ENCODE peak calls at places on chromosomes 11 and 22, in six cellular contexts. A, V, I, R, C and L are unnamed samples.

GRCh38 chr11:13644997-13645667 is 23.3 kb upstream of the FAR1 start:
- DNase-seq in I (no peak), C (no peak), V (peak; percentile 77), A (no peak), R (no peak), L (no peak)

GRCh38 chr11:34308049-34308692 is 49.6 kb downstream of the ABTB2 start:
- DNase-seq in I (peak; percentile 34), V (peak; percentile 87), C (no peak), A (no peak), R (no peak), L (no peak)

GRCh38 chr11:61543606-61544306 is 35.2 kb downstream of the LRRC10B start:
- DNase-seq in R (no peak), V (no peak), A (no peak), I (peak; percentile 57), C (no peak), L (no peak)

GRCh38 chr11:108959874-108960273 is 295.0 kb downstream of the DDX10 start:
- DNase-seq in V (no peak), I (no peak), R (no peak), C (no peak), A (no peak), L (no peak)

GRCh38 chr11:59183768-59184167 is 11.8 kb downstream of the DTX4 start:
- DNase-seq in V (no peak), I (no peak), A (no peak), R (no peak), C (no peak), L (no peak)

GRCh38 chr11:76811259-76811658 is 28.1 kb downstream of the TSKU start:
- DNase-seq in I (no peak), C (no peak), R (no peak), V (no peak), A (no peak), L (no peak)

GRCh38 chr11:103842795-103843194 is 193.6 kb upstream of the DDI1 start:
- DNase-seq in C (no peak), R (no peak), V (no peak), I (peak; percentile 94), A (peak; percentile 9), L (peak; percentile 6)

GRCh38 chr11:83023410-83023809 is 48.3 kb downstream of the RAB30 start:
- DNase-seq in R (no peak), I (no peak), C (no peak), V (no peak), A (no peak), L (no peak)

GRCh38 chr11:67271548-67272284 is 5.4 kb downstream of the GRK2 start:
- DNase-seq in V (peak; percentile 84), I (no peak), A (no peak), R (no peak), C (no peak), L (no peak)

GRCh38 chr11:120337133-120337895 is 1.1 kb downstream of the ARHGEF12 start:
- DNase-seq in I (no peak), V (no peak), A (peak; percentile 23), R (no peak), C (peak; percentile 31), L (peak; percentile 61)

GRCh38 chr22:39477542-39477941 is 20.7 kb downstream of the MGAT3 start:
- DNase-seq in I (no peak), R (no peak), V (no peak), C (no peak), A (no peak), L (no peak)
- H3K14ac ChIP-seq in I (no peak overlapping the region), R (no peak overlapping the region), V (no peak overlapping the region), C (no peak overlapping the region), A (no peak overlapping the region), L (no peak overlapping the region)

GRCh38 chr11:17672469-17672868 is 46.9 kb upstream of the MYOD1 start:
- DNase-seq in I (no peak), V (no peak), A (no peak), R (no peak), C (no peak), L (no peak)
- H3K14ac ChIP-seq in I (no peak overlapping the region), V (no peak overlapping the region), A (no peak overlapping the region), R (no peak overlapping the region), C (no peak overlapping the region), L (no peak overlapping the region)

DNA sequence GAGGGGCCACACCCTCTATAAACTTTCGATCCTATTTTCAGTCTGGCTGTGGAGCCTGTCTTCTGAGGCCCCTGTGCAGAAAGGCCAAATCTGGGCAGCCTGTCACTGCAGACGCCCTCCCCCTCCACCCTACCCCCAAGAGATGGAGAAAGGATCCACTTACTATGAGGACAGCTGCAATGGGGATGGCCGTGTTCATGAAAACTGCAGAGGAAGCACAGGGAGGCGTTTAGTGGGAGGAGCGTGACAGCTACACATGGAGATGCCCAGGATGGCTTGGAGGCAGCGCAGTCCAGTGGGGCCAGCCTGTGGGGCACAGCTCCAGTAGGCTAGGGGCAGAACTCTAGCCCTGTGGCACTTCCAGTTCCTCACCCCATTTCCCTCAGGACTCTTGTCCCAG is 43.6 kb upstream of the KCNJ11 start:
- DNase-seq in A (no peak), R (no peak), I (no peak), C (no peak), V (no peak), L (no peak)
- H3K14ac ChIP-seq in A (no peak overlapping the region), R (no peak overlapping the region), I (no peak overlapping the region), C (no peak overlapping the region), V (no peak overlapping the region), L (no peak overlapping the region)

DNA sequence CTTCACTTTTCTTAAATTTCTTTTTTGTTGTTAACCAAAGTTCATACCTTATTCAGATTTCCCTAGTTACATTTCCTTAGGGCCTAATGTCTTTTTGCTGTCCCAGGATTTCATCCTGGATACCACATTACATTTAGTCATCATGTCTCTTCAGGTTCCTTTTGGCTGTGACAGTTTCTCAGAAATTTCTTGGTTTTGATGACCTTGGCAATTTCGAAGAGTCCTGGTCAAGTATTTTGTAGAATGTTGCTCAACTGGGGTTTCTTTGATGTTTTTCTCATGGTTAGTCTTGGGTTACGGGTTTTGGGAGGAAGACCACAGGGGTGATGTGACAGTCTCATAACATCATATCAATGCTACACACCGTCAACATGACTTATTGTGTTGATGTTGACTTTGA is 39.8 kb upstream of the FDX1 start:
- DNase-seq in I (no peak), A (no peak), R (no peak), V (no peak), C (no peak), L (no peak)
- H3K14ac ChIP-seq in I (no peak overlapping the region), A (no peak overlapping the region), R (no peak overlapping the region), V (no peak overlapping the region), C (no peak overlapping the region), L (no peak overlapping the region)

GRCh38 chr11:70524096-70524922 is 126.0 kb downstream of the CTTN start:
- DNase-seq in C (no peak), A (no peak), V (peak; percentile 19), R (no peak), I (peak; percentile 18), L (peak; percentile 13)

GRCh38 chr11:70523384-70524095 is 125.2 kb downstream of the CTTN start:
- DNase-seq in C (peak; percentile 34), R (no peak), V (peak; percentile 17), I (no peak), A (no peak), L (no peak)

GRCh38 chr11:70526116-70527045 is 128.1 kb downstream of the CTTN start:
- DNase-seq in R (no peak), C (no peak), V (peak; percentile 9), A (no peak), I (no peak), L (no peak)

GRCh38 chr11:70525466-70525865 is 127.1 kb downstream of the CTTN start:
- DNase-seq in C (no peak), V (no peak), R (no peak), A (no peak), I (no peak), L (no peak)

DNA sequence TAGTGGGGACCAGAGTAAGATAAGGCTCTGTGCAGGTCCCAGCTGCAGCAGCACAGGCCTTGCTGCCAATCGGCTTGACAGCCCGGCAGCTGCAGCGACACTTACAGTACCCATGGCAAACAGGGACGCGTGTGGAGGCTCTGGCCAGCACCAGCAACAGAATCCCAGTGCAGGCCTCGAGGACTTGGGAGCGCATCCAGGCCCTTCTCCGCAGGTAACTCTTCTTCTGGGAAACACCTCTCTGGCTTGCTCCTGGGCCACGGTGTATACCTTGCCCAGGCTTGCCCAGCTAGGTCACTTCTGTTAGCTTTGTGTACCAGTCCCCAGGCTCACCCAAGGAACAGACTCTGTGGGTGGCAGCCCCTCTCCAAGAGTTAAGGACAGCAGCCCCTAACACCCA is 126.7 kb downstream of the CTTN start:
- DNase-seq in A (no peak), V (no peak), C (peak; percentile 35), I (no peak), R (no peak), L (no peak)
- H3K14ac ChIP-seq in A (peak overlapping the region; percentile 13), V (no peak overlapping the region), C (peak overlapping the region; percentile 51), I (no peak overlapping the region), R (no peak overlapping the region), L (no peak overlapping the region)

DNA sequence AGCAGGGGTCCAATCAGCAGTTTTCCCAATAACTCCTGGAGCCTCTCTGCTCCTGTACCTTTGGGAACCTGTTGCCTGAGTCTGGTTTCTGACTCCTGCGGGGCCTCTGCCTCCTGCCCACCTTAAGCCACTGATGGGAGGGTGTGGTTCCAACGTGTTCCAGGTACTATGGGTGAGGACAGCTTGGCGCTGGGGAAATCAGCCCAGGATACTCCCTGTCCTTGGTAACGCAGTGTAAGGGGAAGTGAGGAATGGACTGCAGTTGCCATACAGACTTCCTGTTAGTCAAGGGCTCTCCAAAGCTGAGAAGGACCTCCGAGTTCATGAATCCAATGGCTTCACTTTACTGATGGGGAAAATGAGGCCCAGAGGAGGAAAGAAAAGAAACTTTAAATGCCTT is 1.2 kb upstream of the MARK2 start:
- DNase-seq in C (no peak), I (no peak), A (no peak), R (no peak), V (no peak), L (no peak)
- H3K14ac ChIP-seq in C (no peak overlapping the region), I (no peak overlapping the region), A (no peak overlapping the region), R (no peak overlapping the region), V (no peak overlapping the region), L (no peak overlapping the region)

GRCh38 chr11:121449626-121450025 is 2.5 kb upstream of the SORL1 start:
- DNase-seq in I (no peak), V (no peak), C (no peak), A (no peak), R (no peak), L (no peak)
- H3K14ac ChIP-seq in I (no peak overlapping the region), V (no peak overlapping the region), C (no peak overlapping the region), A (no peak overlapping the region), R (no peak overlapping the region), L (no peak overlapping the region)

GRCh38 chr11:77909277-77909676 is 85.2 kb downstream of the INTS4 start:
- DNase-seq in I (no peak), V (no peak), R (no peak), A (no peak), C (no peak), L (no peak)

GRCh38 chr11:77908835-77909234 is 85.6 kb downstream of the INTS4 start:
- DNase-seq in V (no peak), R (no peak), I (no peak), C (no peak), A (no peak), L (no peak)
- H3K14ac ChIP-seq in V (no peak overlapping the region), R (no peak overlapping the region), I (no peak overlapping the region), C (no peak overlapping the region), A (no peak overlapping the region), L (no peak overlapping the region)